ENCODE peak calls at places on chromosomes 16 and 17, in five cellular contexts. R is GM03348; L is EL; E is activated effector memory CD4-positive, alpha-beta T cell treated with anti-CD3 and anti-CD28 coated beads, Interleukin-2, amount 50 U/mL, for 16 hours; S is Calu3. Q is an unnamed sample.

GRCh38 chr16:70578035-70578434 is 54.4 kb downstream of the SF3B3 start:
- DNase-seq in R (no peak), L (no peak), E (no peak), S (no peak), Q (no peak)

GRCh38 chr17:38597375-38597774 is 8.4 kb downstream of the SRCIN1 start:
- DNase-seq in R (no peak), L (no peak), E (no peak), S (no peak), Q (no peak)

GRCh38 chr16:77445321-77445720 is 10.5 kb upstream of the ADAMTS18 start:
- DNase-seq in R (no peak), L (no peak), E (no peak), S (no peak), Q (no peak)

GRCh38 chr16:68969338-68969737 is 126.0 kb downstream of the TANGO6 start:
- DNase-seq in R (no peak), L (no peak), E (no peak), S (no peak), Q (no peak)

GRCh38 chr16:57690782-57691471 is 3.7 kb upstream of the DRC7 start:
- DNase-seq in R (no peak), L (no peak), E (no peak), S (no peak), Q (no peak)

GRCh38 chr16:15919331-15919730 is 30.1 kb upstream of the ABCC1 start:
- DNase-seq in R (no peak), L (peak), E (no peak), S (no peak), Q (no peak)

GRCh38 chr16:30491744-30492308 is 19.3 kb downstream of the ITGAL start:
- DNase-seq in R (peak), L (peak), E (peak), S (peak), Q (no peak)

GRCh38 chr17:46889992-46890564 is 32.9 kb upstream of the GOSR2 start:
- DNase-seq in R (no peak), L (peak), E (no peak), S (no peak), Q (no peak)

GRCh38 chr17:80737106-80738019 is 192.7 kb downstream of the RPTOR start:
- DNase-seq in R (no peak), L (no peak), E (no peak), S (no peak), Q (peak)

GRCh38 chr16:3143598-3144330 is 8.9 kb downstream of the ZNF213 start:
- DNase-seq in R (no peak), L (no peak), E (no peak), S (no peak), Q (no peak)

GRCh38 chr16:23391381-23392222 is 61.4 kb downstream of the COG7 start:
- DNase-seq in R (no peak), L (no peak), E (no peak), S (no peak), Q (no peak)

GRCh38 chr17:79581306-79581932 is 29.4 kb downstream of the RBFOX3 start:
- DNase-seq in R (no peak), L (no peak), E (no peak), S (no peak), Q (no peak)

GRCh38 chr17:21573961-21574610 is 118.2 kb upstream of the KCNJ18 start:
- DNase-seq in R (peak), L (peak), E (peak), S (no peak), Q (no peak)

GRCh38 chr17:59105852-59106462 is 723 bp downstream of the TRIM37 start:
- DNase-seq in R (peak), L (peak), E (peak), S (peak), Q (peak)

GRCh38 chr17:28740406-28741357 is 3.1 kb upstream of the TRAF4 start:
- DNase-seq in R (no peak), L (no peak), E (no peak), S (no peak), Q (no peak)

GRCh38 chr17:11940904-11941303 is 56.4 kb downstream of the ZNF18 start:
- DNase-seq in R (no peak), L (no peak), E (no peak), S (no peak), Q (no peak)

GRCh38 chr17:39643271-39643670 is 6.3 kb downstream of the STARD3 start:
- DNase-seq in R (peak), L (peak), E (no peak), S (no peak), Q (no peak)

GRCh38 chr17:692116-692515 is 22.5 kb downstream of the VPS53 start:
- DNase-seq in R (peak), L (peak), E (no peak), S (no peak), Q (no peak)

GRCh38 chr16:84477661-84478060 is 26.8 kb downstream of the MEAK7 start:
- DNase-seq in R (no peak), L (no peak), E (no peak), S (no peak), Q (no peak)

GRCh38 chr16:77816293-77816692 is 27.9 kb downstream of the VAT1L start:
- DNase-seq in R (no peak), L (no peak), E (no peak), S (no peak), Q (no peak)

GRCh38 chr17:39239640-39240314 is 14.0 kb upstream of the STAC2 start:
- DNase-seq in R (no peak), L (no peak), E (peak), S (peak), Q (no peak)

GRCh38 chr16:386641-387156 is 4.9 kb upstream of the PGAP6 start:
- DNase-seq in R (no peak), L (no peak), E (no peak), S (no peak), Q (no peak)

GRCh38 chr17:38453951-38454421 is 25.7 kb downstream of the ARHGAP23 start:
- DNase-seq in R (peak), L (peak), E (no peak), S (peak), Q (no peak)

GRCh38 chr17:75842411-75842810 is 1.8 kb downstream of the UNC13D start:
- DNase-seq in R (no peak), L (no peak), E (no peak), S (no peak), Q (no peak)

GRCh38 chr17:10226930-10227695 is 28.7 kb upstream of the GAS7 start:
- DNase-seq in R (peak), L (peak), E (peak), S (peak), Q (peak)

GRCh38 chr16:72203401-72203800 is 31.4 kb upstream of the PMFBP1 start:
- DNase-seq in R (peak), L (peak), E (no peak), S (no peak), Q (no peak)

GRCh38 chr16:14672403-14672971 is 21.6 kb downstream of the PLA2G10 start:
- DNase-seq in R (no peak), L (no peak), E (no peak), S (peak), Q (peak)

GRCh38 chr17:73958453-73958852 is 245.0 kb upstream of the RPL38 start:
- DNase-seq in R (no peak), L (no peak), E (no peak), S (no peak), Q (no peak)

GRCh38 chr17:57035971-57036481 is 49.0 kb upstream of the AKAP1 start:
- DNase-seq in R (no peak), L (no peak), E (no peak), S (no peak), Q (no peak)

Q was measured in GM12892.